ENCODE peak calls at places on chromosomes 5 and 9, in four cellular contexts. S is HFFc6, E is AG09319, C is choroid plexus epithelial cell. Q is an unnamed sample.
A peak's percentile ranks its signal among the peaks of the same experiment; 100 is the strongest.

GRCh38 chr9:69086769-69087168 is 51.2 kb downstream of the FXN start:
- DNase-seq in S (no peak), E (no peak), C (peak; percentile 37), Q (no peak)

GRCh38 chr9:104914458-104914857 is 13.5 kb downstream of the ABCA1 start:
- DNase-seq in S (no peak), E (no peak), C (no peak), Q (no peak)

GRCh38 chr5:136073714-136074113 is 44.9 kb downstream of the TGFBI start:
- DNase-seq in S (no peak), E (no peak), C (no peak), Q (no peak)

GRCh38 chr9:87500491-87500890 is 2.8 kb downstream of the DAPK1 start:
- DNase-seq in S (no peak), E (no peak), C (no peak), Q (peak; percentile 18)

GRCh38 chr5:135670588-135670987 is 91.8 kb upstream of the CXCL14 start:
- DNase-seq in S (no peak), E (no peak), C (no peak), Q (no peak)

GRCh38 chr9:79302002-79302401 is 269.8 kb upstream of the TLE4 start:
- DNase-seq in S (no peak), E (no peak), C (no peak), Q (no peak)

GRCh38 chr9:3865373-3865772 is 339.6 kb upstream of the RFX3 start:
- DNase-seq in S (peak; percentile 62), E (no peak), C (no peak), Q (no peak)

GRCh38 chr5:139569276-139569955 is 8.3 kb downstream of the UBE2D2 start:
- DNase-seq in S (peak; percentile 24), E (no peak), C (peak; percentile 30), Q (no peak)

GRCh38 chr5:141753971-141754713 is 72.1 kb upstream of the ARAP3 start:
- DNase-seq in S (no peak), E (no peak), C (peak; percentile 36), Q (peak; percentile 63)

GRCh38 chr5:79845448-79846197 is 145.4 kb downstream of the MTX3 start:
- DNase-seq in S (peak; percentile 76), E (peak; percentile 73), C (peak; percentile 7), Q (no peak)

GRCh38 chr5:33257807-33258491 is 182.8 kb upstream of the TARS1 start:
- DNase-seq in S (peak; percentile 78), E (peak; percentile 42), C (peak; percentile 88), Q (no peak)

GRCh38 chr5:168291961-168292782 is 727 bp downstream of the WWC1 start:
- DNase-seq in S (no peak), E (no peak), C (no peak), Q (peak; percentile 60)

GRCh38 chr9:87198716-87199115 is 251.4 kb upstream of the GAS1 start:
- DNase-seq in S (peak; percentile 34), E (no peak), C (peak; percentile 17), Q (no peak)

GRCh38 chr5:116395708-116396203 is 178.9 kb downstream of the SEMA6A start:
- DNase-seq in S (no peak), E (no peak), C (peak; percentile 28), Q (no peak)

GRCh38 chr5:132003170-132003744 is 8.2 kb downstream of the ACSL6 start:
- DNase-seq in S (no peak), E (no peak), C (peak; percentile 33), Q (no peak)

GRCh38 chr9:35728041-35728971 is 3.7 kb downstream of the TLN1 start:
- DNase-seq in S (peak; percentile 90), E (peak; percentile 68), C (peak; percentile 87), Q (no peak)

GRCh38 chr9:16410601-16411285 is 459.7 kb downstream of the BNC2 start:
- DNase-seq in S (peak; percentile 21), E (no peak), C (peak; percentile 72), Q (peak; percentile 1)

GRCh38 chr5:58773744-58774441 is 191.0 kb downstream of the RAB3C start:
- DNase-seq in S (no peak), E (no peak), C (no peak), Q (no peak)

GRCh38 chr9:89362647-89363310 is 44.5 kb downstream of the SECISBP2 start:
- DNase-seq in S (no peak), E (no peak), C (no peak), Q (no peak)

GRCh38 chr5:157497875-157498611 is 38.0 kb downstream of the NIPAL4 start:
- DNase-seq in S (no peak), E (no peak), C (no peak), Q (no peak)

GRCh38 chr9:16458696-16459420 is 411.6 kb downstream of the BNC2 start:
- DNase-seq in S (no peak), E (no peak), C (peak; percentile 69), Q (no peak)

GRCh38 chr5:32584651-32585050 is 706 bp upstream of the SUB1 start:
- DNase-seq in S (no peak), E (no peak), C (no peak), Q (no peak)

GRCh38 chr5:124650960-124651662 is 95.3 kb downstream of the ZNF608 start:
- DNase-seq in S (peak; percentile 85), E (peak; percentile 69), C (peak; percentile 82), Q (no peak)

GRCh38 chr5:160938532-160938931 is 86.5 kb upstream of the ATP10B start:
- DNase-seq in S (no peak), E (no peak), C (no peak), Q (peak; percentile 49)

GRCh38 chr5:35926389-35927051 is 11.9 kb downstream of the CAPSL start:
- DNase-seq in S (peak; percentile 30), E (no peak), C (peak; percentile 68), Q (peak; percentile 64)

GRCh38 chr9:90900130-90900529 is 98.5 kb downstream of the SYK start:
- DNase-seq in S (peak; percentile 22), E (no peak), C (peak; percentile 30), Q (no peak)

GRCh38 chr5:127875235-127876021 is 172.2 kb downstream of the CCDC192 start:
- DNase-seq in S (peak; percentile 38), E (no peak), C (peak; percentile 78), Q (peak; percentile 84)

GRCh38 chr5:90956511-90956910 is 397.9 kb downstream of the ADGRV1 start:
- DNase-seq in S (no peak), E (no peak), C (peak; percentile 68), Q (no peak)

GRCh38 chr9:121889990-121890563 is 203.0 kb downstream of the TTLL11 start:
- DNase-seq in S (peak; percentile 65), E (no peak), C (peak; percentile 49), Q (no peak)

GRCh38 chr9:2015581-2016410 is 649 bp downstream of the SMARCA2 start:
- DNase-seq in S (peak; percentile 23), E (no peak), C (peak; percentile 44), Q (peak; percentile 30)

GRCh38 chr9:81529556-81530193 is 159.7 kb downstream of the TLE1 start:
- DNase-seq in S (peak; percentile 39), E (peak; percentile 11), C (peak; percentile 48), Q (peak; percentile 11)

GRCh38 chr5:54799645-54800044 is 185.7 kb downstream of the ESM1 start:
- DNase-seq in S (no peak), E (no peak), C (no peak), Q (no peak)

GRCh38 chr5:136686192-136686872 is 321.0 kb upstream of the TRPC7 start:
- DNase-seq in S (peak; percentile 81), E (no peak), C (peak; percentile 80), Q (peak; percentile 10)

GRCh38 chr9:35923927-35924763 is 14.9 kb downstream of the SPAAR start:
- DNase-seq in S (peak; percentile 96), E (peak; percentile 77), C (peak; percentile 92), Q (no peak)

GRCh38 chr5:98314262-98314661 is 459.2 kb upstream of the RGMB start:
- DNase-seq in S (peak; percentile 87), E (peak; percentile 19), C (peak; percentile 85), Q (no peak)

GRCh38 chr9:116387934-116388714 is 234.5 kb downstream of the PAPPA start:
- DNase-seq in S (peak; percentile 6), E (no peak), C (no peak), Q (no peak)

GRCh38 chr9:116389546-116390305 is 236.1 kb downstream of the PAPPA start:
- DNase-seq in S (no peak), E (no peak), C (no peak), Q (no peak)

GRCh38 chr9:116390306-116391228 is 237.0 kb downstream of the PAPPA start:
- DNase-seq in S (no peak), E (no peak), C (no peak), Q (no peak)

GRCh38 chr9:116394070-116394469 is 240.5 kb downstream of the PAPPA start:
- DNase-seq in S (no peak), E (no peak), C (no peak), Q (no peak)

DNA sequence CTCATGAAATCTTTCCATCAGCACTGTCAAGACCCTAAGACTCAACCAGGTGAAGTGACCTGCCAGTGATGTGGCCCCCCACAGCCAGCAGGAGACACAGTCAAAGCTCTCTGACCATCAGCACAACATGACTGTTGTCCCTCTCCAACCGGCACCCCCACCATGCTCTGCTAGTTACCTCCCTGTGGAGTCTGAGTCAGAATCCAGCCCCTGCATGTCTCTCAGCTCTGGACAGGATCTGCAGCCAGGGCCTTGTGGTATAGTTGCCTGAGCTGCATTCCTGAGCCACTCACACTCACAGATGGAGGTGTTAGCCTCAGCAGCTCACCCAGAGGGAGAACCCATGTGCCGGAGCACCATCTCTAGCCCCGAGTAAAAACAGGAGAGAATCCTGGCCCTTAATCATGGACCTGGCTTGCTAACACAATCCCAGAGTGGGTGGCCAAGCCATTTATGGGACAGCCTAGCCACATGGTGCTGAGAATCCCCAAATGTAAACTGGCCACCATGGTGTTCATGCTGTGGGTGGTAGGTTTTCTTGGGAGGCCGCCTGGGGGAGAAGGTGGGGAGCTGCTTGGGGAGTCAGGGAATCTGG is 237.8 kb downstream of the PAPPA start:
- DNase-seq in S (peak; percentile 77), E (no peak), C (peak; percentile 91), Q (no peak)
- TF ChIP-seq CTCF in S (no peak), E (no peak), C (no peak), Q (no peak)

DNA sequence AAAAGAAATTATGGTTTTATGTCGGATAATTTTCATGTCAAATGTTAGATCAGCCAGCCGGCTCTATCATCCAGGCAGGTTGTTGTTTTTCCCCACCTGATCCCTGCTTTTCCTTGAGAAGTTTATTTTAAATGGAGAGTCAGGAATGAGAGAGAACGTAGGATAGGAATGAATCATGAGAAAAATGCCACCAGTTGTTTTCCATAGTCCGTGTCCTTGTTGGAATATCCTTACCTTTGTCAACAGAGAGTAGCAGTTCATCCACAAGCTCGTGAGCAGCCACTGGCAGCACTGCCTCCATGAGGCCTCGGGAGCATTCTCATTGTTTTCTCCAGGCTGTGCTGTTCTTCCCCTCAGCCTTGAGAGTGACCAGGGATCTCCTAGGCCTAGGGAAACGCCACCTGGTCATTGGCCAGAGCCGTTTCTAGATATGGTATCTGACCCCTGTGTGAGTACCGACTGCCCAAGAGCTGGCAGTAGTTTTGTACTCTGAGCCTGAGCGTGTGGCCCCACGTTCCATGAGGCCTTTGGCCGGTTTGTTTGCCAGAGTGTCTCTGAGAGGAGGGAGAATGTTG is 293.3 kb downstream of the FANCC start:
- DNase-seq in S (no peak), E (no peak), C (no peak), Q (no peak)
- TF ChIP-seq CTCF in S (peak; percentile 2), E (peak; percentile 10), C (peak; percentile 27), Q (no peak)

GRCh38 chr9:92141144-92142129 is 26.2 kb upstream of the SPTLC1 start:
- DNase-seq in S (no peak), E (no peak), C (peak; percentile 62), Q (peak; percentile 40)
- TF ChIP-seq CTCF in S (peak; percentile 60), E (no peak), C (no peak), Q (no peak)

DNA sequence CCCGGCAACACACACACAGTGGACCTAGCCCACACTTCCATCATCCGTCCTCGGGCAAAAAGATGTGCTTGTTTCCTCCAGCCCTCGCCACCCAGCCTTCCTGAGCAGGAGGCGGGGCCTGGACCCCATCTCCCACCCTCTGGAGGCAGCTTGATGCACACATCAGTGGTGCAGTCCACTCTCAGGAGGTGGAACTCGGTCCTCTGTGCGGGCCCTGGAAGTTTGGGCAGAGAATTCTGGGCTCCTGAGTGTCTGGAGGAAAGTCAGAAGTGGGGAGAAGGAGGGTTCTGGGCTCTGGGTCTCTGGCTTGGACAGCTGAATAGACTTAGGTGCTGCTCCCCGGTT is 54.0 kb upstream of the NEURL1B start:
- DNase-seq in S (no peak), E (no peak), C (no peak), Q (no peak)
- TF ChIP-seq CTCF in S (no peak), E (no peak), C (no peak), Q (no peak)

Q was measured in Calu3.